ENCODE peak calls at places on chromosomes 7 and 10, in seven cellular contexts. V is non-pigmented ciliary epithelial cell; K is GM12891; O is GM04504; G is T-helper 1 cell; Q is heart left ventricle; T is activated CD8-positive, alpha-beta memory T cell treated with anti-CD3 and anti-CD28 coated beads for 48 hours. E is an unnamed sample.

GRCh38 chr7:140595468-140596147 is 45.0 kb downstream of the DENND2A start:
- DNase-seq in V (no peak), K (no peak), O (no peak), G (no peak), Q (no peak), T (no peak), E (no peak)

GRCh38 chr7:157539521-157539920 is 202.7 kb downstream of the DNAJB6 start:
- DNase-seq in V (no peak), K (no peak), O (no peak), G (no peak), Q (no peak), T (no peak), E (no peak)

GRCh38 chr10:106635947-106636346 is 528.6 kb downstream of the SORCS1 start:
- DNase-seq in V (no peak), K (no peak), O (no peak), G (no peak), Q (no peak), T (no peak), E (no peak)

GRCh38 chr7:127486654-127487053 is 94.1 kb upstream of the ZNF800 start:
- DNase-seq in V (no peak), K (no peak), O (no peak), G (no peak), Q (no peak), T (no peak), E (no peak)

GRCh38 chr7:134188311-134188710 is 61.2 kb downstream of the LRGUK start:
- DNase-seq in V (no peak), K (no peak), O (no peak), G (no peak), Q (no peak), T (no peak), E (no peak)

GRCh38 chr7:22154130-22154529 is 202.8 kb downstream of the RAPGEF5 start:
- DNase-seq in V (no peak), K (no peak), O (no peak), G (no peak), Q (no peak), T (no peak), E (no peak)

GRCh38 chr7:80017101-80017500 is 117.5 kb upstream of the GNAI1 start:
- DNase-seq in V (no peak), K (no peak), O (no peak), G (no peak), Q (no peak), T (no peak), E (no peak)

GRCh38 chr7:35241884-35242283 is 12.0 kb downstream of the TBX20 start:
- DNase-seq in V (no peak), K (no peak), O (no peak), G (no peak), Q (no peak), T (no peak), E (no peak)

GRCh38 chr7:38463277-38464224 is 167.6 kb downstream of the AMPH start:
- DNase-seq in V (peak; percentile 27), K (peak; percentile 18), O (peak; percentile 30), G (peak; percentile 34), Q (peak; percentile 40), T (peak; percentile 51), E (peak; percentile 14)

GRCh38 chr7:84841809-84842208 is 345.0 kb downstream of the SEMA3D start:
- DNase-seq in V (peak; percentile 11), K (no peak), O (peak; percentile 25), G (no peak), Q (no peak), T (no peak), E (no peak)